ENCODE peak calls at places on chromosome 19, in six cellular contexts. Z is glutamatergic neuron; P is GOT3; Y is stimulated activated CD4-positive, alpha-beta T cell treated with anti-CD3 and anti-CD28 coated beads, Interleukin-1b, Interleukin-23, amount 100 ng/mL, for 48 hours; H is heart right ventricle; I is cardiac fibroblast. R is an unnamed sample.

GRCh38 chr19:3483226-3483628 is at the start of gene SMIM44:
- DNase-seq in Z (no peak), P (no peak), Y (no peak), H (no peak), I (no peak), R (no peak)

GRCh38 chr19:3062165-3063105 is at the start of gene TLE5:
- DNase-seq in Z (peak), P (no peak), Y (peak), H (peak), I (peak), R (peak)

GRCh38 chr19:6455924-6456323 is 3.7 kb downstream of the SLC25A23 start:
- DNase-seq in Z (no peak), P (no peak), Y (no peak), H (no peak), I (no peak), R (no peak)

GRCh38 chr19:18440421-18440877 is 2.5 kb upstream of the ISYNA1 start:
- DNase-seq in Z (peak), P (no peak), Y (no peak), H (no peak), I (no peak), R (no peak)

GRCh38 chr19:41879670-41880328 is 2.7 kb downstream of the CD79A start:
- DNase-seq in Z (no peak), P (no peak), Y (no peak), H (no peak), I (no peak), R (no peak)

GRCh38 chr19:56109216-56109615 is 11.9 kb downstream of the ZNF787 start:
- DNase-seq in Z (no peak), P (no peak), Y (no peak), H (no peak), I (peak), R (no peak)

GRCh38 chr19:12974301-12975220 is 5.2 kb downstream of the DAND5 start:
- DNase-seq in Z (peak), P (no peak), Y (no peak), H (no peak), I (no peak), R (no peak)

GRCh38 chr19:15871570-15871969 is 26.3 kb downstream of the CYP4F2 start:
- DNase-seq in Z (peak), P (no peak), Y (no peak), H (no peak), I (no peak), R (no peak)

GRCh38 chr19:4124638-4125037 is 716 bp upstream of the MAP2K2 start:
- DNase-seq in Z (no peak), P (no peak), Y (no peak), H (no peak), I (no peak), R (no peak)

GRCh38 chr19:6091771-6092291 is 18.5 kb downstream of the RFX2 start:
- DNase-seq in Z (no peak), P (no peak), Y (no peak), H (no peak), I (peak), R (no peak)

GRCh38 chr19:12137541-12137940 is 2.6 kb downstream of the ZNF20 start:
- DNase-seq in Z (no peak), P (no peak), Y (peak), H (no peak), I (no peak), R (no peak)

GRCh38 chr19:43450545-43450997 is 14.8 kb downstream of the LYPD3 start:
- DNase-seq in Z (no peak), P (no peak), Y (no peak), H (no peak), I (peak), R (no peak)

GRCh38 chr19:40279120-40279551 is 6.0 kb downstream of the AKT2 start:
- DNase-seq in Z (no peak), P (no peak), Y (no peak), H (peak), I (peak), R (no peak)

GRCh38 chr19:7515471-7516226 is at the start of gene ZNF358:
- DNase-seq in Z (peak), P (no peak), Y (peak), H (peak), I (peak), R (peak)